ENCODE peak calls at places on chromosome 9, in nine cellular contexts. N is activated CD4-positive, alpha-beta T cell treated with anti-CD3 and anti-CD28 coated beads, Interleukin-2, amount 50 U/mL, for 24 hours; B is HFFc6; K is iPS-NIHi11; R is A673; J is tibial nerve; I is choroid plexus epithelial cell; X is T-helper 2 cell; F is activated T-helper 1 cell treated with Interleukin-2 at 50 U/mL for 16 hours. A is an unnamed sample.

GRCh38 chr9:32072568-32072967 is 311.9 kb upstream of the ACO1 start:
- DNase-seq in N (no peak), B (no peak), K (no peak), R (no peak), J (no peak), I (no peak), X (no peak), F (no peak), A (no peak)

GRCh38 chr9:126391713-126392661 is 65.4 kb downstream of the MVB12B start:
- DNase-seq in N (no peak), B (no peak), K (no peak), R (no peak), J (no peak), I (no peak), X (no peak), F (no peak), A (no peak)

GRCh38 chr9:72726951-72727350 is 205.5 kb downstream of the TMC1 start:
- DNase-seq in N (no peak), B (no peak), K (peak), R (no peak), J (no peak), I (no peak), X (no peak), F (no peak), A (no peak)

GRCh38 chr9:4662108-4662988 is at the start of gene PLPP6:
- DNase-seq in N (peak), B (peak), K (peak), R (peak), J (peak), I (peak), X (peak), F (peak), A (peak)

GRCh38 chr9:137160054-137160425 is 9.8 kb downstream of the LRRC26 start:
- DNase-seq in N (no peak), B (no peak), K (no peak), R (no peak), J (no peak), I (no peak), X (no peak), F (no peak), A (no peak)

GRCh38 chr9:70995511-70995910 is 125.9 kb downstream of the TRPM3 start:
- DNase-seq in N (no peak), B (peak), K (no peak), R (no peak), J (no peak), I (no peak), X (no peak), F (no peak), A (no peak)

GRCh38 chr9:91758491-91758981 is 191.5 kb downstream of the ROR2 start:
- DNase-seq in N (no peak), B (peak), K (peak), R (peak), J (no peak), I (peak), X (peak), F (no peak), A (peak)

GRCh38 chr9:99592834-99593584 is 228.7 kb upstream of the NR4A3 start:
- DNase-seq in N (no peak), B (no peak), K (no peak), R (no peak), J (no peak), I (no peak), X (no peak), F (no peak), A (no peak)

GRCh38 chr9:135907006-135907434 is 326 bp downstream of the CAMSAP1 start:
- DNase-seq in N (no peak), B (no peak), K (no peak), R (no peak), J (no peak), I (no peak), X (no peak), F (no peak), A (no peak)